ENCODE peak calls at places on chromosomes 4 and X, in nine cellular contexts. N is A549, H is breast epithelium, Z is heart left ventricle, O is HCT116, D is body of pancreas, A is uterus, Y is esophagus muscularis mucosa, E is IMR-90. T is an unnamed sample.

GRCh38 chrX:149707147-149707901 is 4.5 kb upstream of the MAGEA11 start:
- DNase-seq in E (no peak), D (no peak), H (no peak), N (no peak), Y (peak), A (no peak), O (no peak), Z (no peak), T (no peak)

GRCh38 chr4:65482410-65482809 is 187.9 kb downstream of the EPHA5 start:
- DNase-seq in H (no peak), A (no peak), D (no peak), N (no peak), O (no peak), Y (no peak), E (no peak), Z (no peak), T (no peak)

GRCh38 chrX:149950681-149951080 is 12.4 kb upstream of the EOLA2 start:
- DNase-seq in E (peak), O (peak), A (no peak), Y (no peak), Z (no peak), D (peak), H (no peak), N (peak), T (no peak)

GRCh38 chrX:115906276-115906675 is 264.3 kb upstream of the AGTR2 start:
- DNase-seq in A (no peak), E (no peak), Z (no peak), D (no peak), Y (no peak), H (no peak), O (no peak), N (no peak), T (no peak)

GRCh38 chrX:104318330-104319009 is 63.7 kb upstream of the ESX1 start:
- DNase-seq in A (no peak), O (peak), D (peak), Y (no peak), H (no peak), N (peak), Z (no peak), E (peak), T (no peak)

GRCh38 chrX:71111851-71112468 is 583 bp upstream of the IL2RG start:
- DNase-seq in H (no peak), Y (no peak), Z (no peak), E (no peak), O (no peak), D (no peak), N (no peak), A (no peak), T (no peak)

GRCh38 chrX:107659768-107660167 is 31.5 kb downstream of the PRPS1 start:
- DNase-seq in E (peak), H (no peak), Y (no peak), N (no peak), D (peak), A (no peak), Z (no peak), O (no peak), T (no peak)

GRCh38 chrX:47235691-47236103 is 2.9 kb downstream of the USP11 start:
- DNase-seq in A (no peak), D (no peak), H (no peak), Z (no peak), E (peak), Y (no peak), O (no peak), N (no peak), T (no peak)

GRCh38 chrX:46662594-46662993 is 89.0 kb downstream of the CHST7 start:
- DNase-seq in A (no peak), D (no peak), H (no peak), O (no peak), Z (no peak), E (no peak), Y (no peak), N (no peak), T (no peak)

GRCh38 chrX:107825698-107826285 is at the start of gene MID2:
- DNase-seq in A (peak), H (peak), N (peak), Y (peak), Z (peak), O (peak), D (peak), E (no peak), T (peak)

GRCh38 chr4:102869569-102870227 is 906 bp downstream of the CISD2 start:
- DNase-seq in N (no peak), H (no peak), A (no peak), Y (no peak), E (peak), Z (no peak), D (no peak), O (no peak), T (no peak)

GRCh38 chr4:55116450-55116849 is 8.9 kb downstream of the KDR start:
- DNase-seq in Z (no peak), A (no peak), H (no peak), D (no peak), O (no peak), E (no peak), N (no peak), Y (no peak), T (no peak)

GRCh38 chr4:89171176-89171575 is 59.8 kb downstream of the TIGD2 start:
- DNase-seq in Y (no peak), E (no peak), H (no peak), O (no peak), N (no peak), A (no peak), Z (no peak), D (no peak), T (no peak)

GRCh38 chr4:73816814-73817213 is 19.7 kb upstream of the CXCL6 start:
- DNase-seq in Y (no peak), D (peak), H (no peak), E (peak), A (no peak), N (no peak), Z (peak), O (no peak), T (no peak)

GRCh38 chrX:129665916-129666644 is 11.3 kb upstream of the APLN start:
- DNase-seq in Y (no peak), O (peak), D (no peak), E (peak), N (peak), A (no peak), H (no peak), Z (no peak), T (no peak)

GRCh38 chrX:105463483-105463882 is 243.0 kb upstream of the TEX13A start:
- DNase-seq in Y (no peak), A (no peak), D (no peak), E (no peak), H (no peak), O (no peak), N (no peak), Z (no peak), T (no peak)

GRCh38 chr4:158906073-158906472 is 137.2 kb downstream of the FNIP2 start:
- DNase-seq in O (no peak), H (no peak), A (no peak), N (no peak), Z (no peak), D (no peak), E (no peak), Y (no peak), T (no peak)

GRCh38 chr4:14916554-14917304 is 85.6 kb upstream of the CPEB2 start:
- DNase-seq in N (peak), E (peak), A (no peak), O (peak), Z (peak), H (no peak), D (peak), Y (no peak), T (peak)

GRCh38 chrX:99301990-99302389 is 1108.1 kb downstream of the PCDH19 start:
- DNase-seq in O (no peak), E (no peak), N (no peak), A (no peak), H (no peak), D (no peak), Y (no peak), Z (no peak), T (no peak)

GRCh38 chrX:46295963-46296362 is 249.3 kb downstream of the ZNF674 start:
- DNase-seq in O (no peak), A (no peak), Y (no peak), N (no peak), Z (no peak), H (no peak), D (no peak), E (no peak), T (no peak)

GRCh38 chr4:76011700-76012387 is 4.5 kb upstream of the CXCL9 start:
- DNase-seq in Y (no peak), O (no peak), H (no peak), N (no peak), D (peak), A (peak), Z (peak), E (peak), T (no peak)

GRCh38 chr4:140807491-140808257 is 51.5 kb upstream of the TBC1D9 start:
- DNase-seq in Z (no peak), H (no peak), Y (no peak), N (no peak), O (no peak), E (peak), D (no peak), A (no peak), T (no peak)

GRCh38 chr4:163448541-163449203 is 24.9 kb downstream of the TKTL2 start:
- DNase-seq in Z (no peak), N (no peak), Y (no peak), A (no peak), H (no peak), E (peak), D (no peak), O (no peak), T (no peak)

GRCh38 chr4:79402452-79402851 is 5.6 kb downstream of the GK2 start:
- DNase-seq in N (no peak), Z (no peak), Y (no peak), O (no peak), H (no peak), A (no peak), E (no peak), D (no peak), T (no peak)
- TF ChIP-seq CTCF in N (no peak), Z (no peak), Y (no peak), O (no peak), H (no peak), A (no peak), E (no peak), D (no peak), T (no peak)

GRCh38 chr4:16224264-16224663 is 2.0 kb downstream of the TAPT1 start:
- DNase-seq in D (no peak), Y (no peak), A (no peak), E (no peak), H (no peak), N (no peak), O (no peak), Z (no peak), T (no peak)

GRCh38 chr4:16224669-16225068 is 1.6 kb downstream of the TAPT1 start:
- DNase-seq in O (no peak), H (no peak), A (no peak), D (no peak), Z (no peak), N (no peak), E (no peak), Y (no peak), T (no peak)

GRCh38 chr4:16225139-16225538 is 1.1 kb downstream of the TAPT1 start:
- DNase-seq in H (no peak), D (no peak), A (no peak), Y (no peak), N (no peak), E (peak), O (no peak), Z (no peak), T (no peak)

GRCh38 chr4:16225681-16225995 is 633 bp downstream of the TAPT1 start:
- DNase-seq in D (no peak), N (no peak), A (no peak), Z (no peak), E (no peak), O (no peak), H (no peak), Y (no peak), T (no peak)

GRCh38 chr4:16222957-16223527 is 3.2 kb downstream of the TAPT1 start:
- DNase-seq in H (no peak), E (peak), A (no peak), N (no peak), Y (no peak), Z (no peak), O (no peak), D (no peak), T (no peak)
- H3K4me3 ChIP-seq in H (peak), E (no peak), A (no peak), N (no peak), Y (no peak), Z (peak), O (no peak), D (no peak), T (no peak)

DNA sequence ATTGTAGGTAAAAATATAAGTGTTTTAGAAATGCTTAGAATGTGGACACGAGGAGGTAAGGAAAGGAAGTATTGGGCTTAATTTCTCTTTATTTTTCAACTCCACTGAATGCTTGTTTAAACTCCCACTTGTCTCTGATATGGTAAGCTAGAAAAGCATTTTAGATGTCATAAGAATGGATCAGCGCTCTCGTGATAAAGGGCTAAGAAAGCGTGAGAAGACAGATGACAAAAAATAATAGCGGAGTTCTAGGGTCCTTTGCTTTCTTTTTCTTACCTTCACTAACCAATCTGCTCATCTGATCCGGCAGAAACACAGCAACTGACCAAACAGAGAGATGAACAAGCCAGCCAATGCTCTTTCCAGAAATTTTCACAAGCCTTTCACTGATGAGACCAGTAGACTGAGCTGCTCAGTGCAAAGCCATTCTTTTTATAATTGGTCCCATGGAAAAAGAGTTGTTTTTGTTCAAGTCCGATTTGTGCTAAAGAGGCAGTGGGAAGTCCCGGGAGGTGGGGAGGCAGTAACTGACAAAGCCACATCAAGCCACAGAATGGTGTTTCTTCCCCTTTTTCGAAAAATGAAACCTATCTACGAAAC is at the start of gene TASL:
- DNase-seq in Z (no peak), H (no peak), A (no peak), O (no peak), E (no peak), D (peak), Y (no peak), N (no peak), T (no peak)
- TF ChIP-seq POLR2A in Z (no peak), H (no peak), A (no peak), O (no peak), E (no peak), D (no peak), Y (no peak), N (no peak), T (no peak)

DNA sequence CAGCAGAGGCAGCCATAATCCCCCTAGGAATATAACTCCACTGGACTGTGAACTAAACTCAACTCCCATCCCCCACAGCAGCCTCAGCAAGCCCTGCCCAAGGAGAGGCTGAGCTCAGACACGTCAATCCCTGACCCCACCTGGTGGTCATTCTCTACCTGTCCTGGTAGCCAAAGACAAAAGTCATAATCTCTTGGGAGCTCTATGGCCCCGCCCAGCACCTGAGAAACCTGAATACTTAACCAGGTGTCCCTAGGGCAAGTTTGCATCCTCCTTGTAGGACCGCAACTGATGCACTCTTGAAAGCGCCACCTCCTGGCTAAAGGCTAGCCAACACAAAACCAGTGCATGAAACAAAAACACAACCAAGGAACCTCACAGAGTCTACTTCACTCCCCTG is 18.4 kb downstream of the CT47B1 start:
- DNase-seq in E (no peak), D (no peak), Z (no peak), O (peak), H (no peak), A (no peak), Y (no peak), N (no peak), T (no peak)
- TF ChIP-seq CTCF in E (no peak), D (no peak), Z (no peak), O (peak), H (no peak), A (no peak), Y (no peak), N (no peak), T (no peak)

GRCh38 chrX:21659320-21659719 is 1.2 kb upstream of the KLHL34 start:
- DNase-seq in H (no peak), A (no peak), N (no peak), Y (no peak), E (no peak), O (no peak), Z (no peak), D (no peak), T (no peak)

GRCh38 chrX:21658746-21659145 is 616 bp upstream of the KLHL34 start:
- DNase-seq in E (no peak), O (no peak), D (no peak), Z (no peak), H (no peak), N (no peak), Y (no peak), A (no peak), T (no peak)

GRCh38 chrX:21657318-21658151 is 595 bp downstream of the KLHL34 start:
- DNase-seq in N (no peak), Y (no peak), E (no peak), Z (no peak), O (no peak), D (no peak), A (no peak), H (no peak), T (no peak)

GRCh38 chrX:21656587-21657317 is 1.4 kb downstream of the KLHL34 start:
- DNase-seq in A (no peak), E (no peak), Z (no peak), H (no peak), N (no peak), Y (no peak), D (no peak), O (no peak), T (no peak)

GRCh38 chrX:21658152-21658737 is at the start of gene KLHL34:
- DNase-seq in E (no peak), Z (peak), O (no peak), A (no peak), H (no peak), Y (no peak), N (no peak), D (no peak), T (no peak)
- H3K4me3 ChIP-seq in E (no peak), Z (peak), O (no peak), A (no peak), H (peak), Y (peak), N (no peak), D (peak), T (no peak)

GRCh38 chr4:3218824-3219760 is 29.9 kb upstream of the MSANTD1 start:
- DNase-seq in Z (no peak), E (no peak), O (no peak), N (no peak), H (no peak), D (no peak), A (no peak), Y (no peak), T (no peak)

GRCh38 chr4:3221996-3222395 is 27.0 kb upstream of the MSANTD1 start:
- DNase-seq in N (no peak), D (no peak), E (no peak), A (no peak), H (no peak), O (no peak), Z (no peak), Y (no peak), T (no peak)

GRCh38 chr4:3217771-3218170 is 31.2 kb upstream of the MSANTD1 start:
- DNase-seq in Z (no peak), D (no peak), O (no peak), A (no peak), H (no peak), Y (no peak), E (no peak), N (no peak), T (no peak)

GRCh38 chr4:3220586-3221494 is 28.1 kb upstream of the MSANTD1 start:
- DNase-seq in O (no peak), Y (no peak), N (no peak), Z (no peak), E (no peak), A (no peak), D (no peak), H (no peak), T (no peak)

GRCh38 chr4:3219761-3220481 is 29.0 kb upstream of the MSANTD1 start:
- DNase-seq in N (no peak), H (no peak), Z (no peak), E (no peak), Y (no peak), A (no peak), O (no peak), D (no peak), T (no peak)
- TF ChIP-seq POLR2A in N (no peak), H (no peak), Z (no peak), E (no peak), Y (no peak), A (no peak), O (no peak), D (no peak), T (no peak)

GRCh38 chr4:83328486-83328885 is 6.2 kb downstream of the HPSE start:
- DNase-seq in D (no peak), O (no peak), H (no peak), Z (no peak), A (no peak), N (no peak), E (no peak), Y (no peak), T (no peak)

GRCh38 chr4:83329521-83330105 is 5.0 kb downstream of the HPSE start:
- DNase-seq in N (no peak), D (peak), A (no peak), Y (no peak), Z (no peak), O (no peak), E (peak), H (no peak), T (no peak)

GRCh38 chr4:83323136-83323535 is 11.5 kb downstream of the HPSE start:
- DNase-seq in E (no peak), Z (no peak), A (no peak), O (no peak), D (no peak), Y (peak), H (no peak), N (no peak), T (no peak)

GRCh38 chr4:83331959-83332358 is 2.7 kb downstream of the HPSE start:
- DNase-seq in E (no peak), Z (no peak), A (no peak), Y (no peak), D (no peak), N (no peak), H (no peak), O (no peak), T (no peak)

DNA sequence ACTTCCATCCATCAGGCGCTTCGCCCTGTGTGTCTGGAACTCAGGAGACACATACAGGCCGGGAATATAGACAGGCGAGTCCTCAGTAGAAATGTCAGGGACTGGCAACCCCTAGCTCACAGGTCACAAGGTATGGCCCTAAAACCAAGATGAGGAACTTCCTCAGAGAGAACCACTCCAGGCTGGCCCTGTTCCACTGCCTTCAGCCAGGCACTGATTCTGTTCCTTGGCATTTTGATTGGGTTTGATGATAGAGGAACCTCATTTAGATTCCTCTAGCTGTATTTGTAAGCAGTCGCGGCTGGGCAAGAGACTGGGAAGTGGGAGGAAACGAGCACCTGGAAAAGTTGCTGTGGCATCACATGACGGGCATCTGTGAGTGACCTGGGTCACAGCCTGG is 8.1 kb downstream of the HPSE start:
- DNase-seq in Z (no peak), D (peak), N (no peak), A (no peak), H (no peak), O (no peak), Y (no peak), E (no peak), T (no peak)
- TF ChIP-seq CTCF in Z (no peak), D (no peak), N (no peak), A (no peak), H (no peak), O (no peak), Y (no peak), E (no peak), T (no peak)

GRCh38 chr4:101355246-101355645 is 7.9 kb upstream of the PPP3CA start:
- DNase-seq in H (no peak), Y (no peak), Z (no peak), N (no peak), O (no peak), E (no peak), D (no peak), A (no peak), T (no peak)
- H3K4me3 ChIP-seq in H (no peak), Y (no peak), Z (no peak), N (no peak), O (no peak), E (no peak), D (no peak), A (no peak), T (no peak)